ENCODE peak calls at places on chromosome 12, in seven cellular contexts. One of them, this sample, is unnamed.

GRCh38 chr12:68440068-68440581 is 108.0 kb upstream of the MDM1 start:
- DNase-seq in transverse colon: no peak
- DNase-seq in cardiac fibroblast: peak; percentile 64
- DNase-seq in HFFc6: peak; percentile 22
- DNase-seq in left ventricle myocardium inferior: no peak
- DNase-seq in A549: no peak
- DNase-seq in fibroblast of lung: peak; percentile 24
- DNase-seq in this sample: no peak

GRCh38 chr12:6863033-6863432 is 4.3 kb upstream of the TPI1 start:
- DNase-seq in transverse colon: no peak
- DNase-seq in cardiac fibroblast: no peak
- DNase-seq in HFFc6: no peak
- DNase-seq in left ventricle myocardium inferior: no peak
- DNase-seq in A549: no peak
- DNase-seq in fibroblast of lung: no peak
- DNase-seq in this sample: peak; percentile 44

GRCh38 chr12:103840399-103840880 is 594 bp downstream of the NT5DC3 start:
- DNase-seq in transverse colon: peak; percentile 21
- DNase-seq in cardiac fibroblast: peak; percentile 54
- DNase-seq in HFFc6: peak; percentile 13
- DNase-seq in left ventricle myocardium inferior: peak; percentile 22
- DNase-seq in A549: peak; percentile 32
- DNase-seq in fibroblast of lung: no peak
- DNase-seq in this sample: peak; percentile 69

GRCh38 chr12:127133675-127134335 is 1133.2 kb upstream of the TMEM132C start:
- DNase-seq in transverse colon: no peak
- DNase-seq in cardiac fibroblast: peak; percentile 51
- DNase-seq in HFFc6: no peak
- DNase-seq in left ventricle myocardium inferior: no peak
- DNase-seq in A549: no peak
- DNase-seq in fibroblast of lung: no peak
- DNase-seq in this sample: no peak

GRCh38 chr12:131116437-131117117 is 162.9 kb downstream of the ADGRD1 start:
- DNase-seq in transverse colon: no peak
- DNase-seq in cardiac fibroblast: peak; percentile 12
- DNase-seq in HFFc6: no peak
- DNase-seq in left ventricle myocardium inferior: no peak
- DNase-seq in A549: peak; percentile 45
- DNase-seq in fibroblast of lung: peak; percentile 15
- DNase-seq in this sample: no peak

GRCh38 chr12:104090685-104091084 is 26.4 kb downstream of the HCFC2 start:
- DNase-seq in transverse colon: no peak
- DNase-seq in cardiac fibroblast: no peak
- DNase-seq in HFFc6: no peak
- DNase-seq in left ventricle myocardium inferior: no peak
- DNase-seq in A549: no peak
- DNase-seq in fibroblast of lung: no peak
- DNase-seq in this sample: no peak

GRCh38 chr12:90079811-90080210 is 371.2 kb upstream of the ATP2B1 start:
- DNase-seq in transverse colon: no peak
- DNase-seq in cardiac fibroblast: no peak
- DNase-seq in HFFc6: no peak
- DNase-seq in left ventricle myocardium inferior: no peak
- DNase-seq in A549: no peak
- DNase-seq in fibroblast of lung: no peak
- DNase-seq in this sample: no peak

GRCh38 chr12:9365296-9365695 is 157.1 kb upstream of the PZP start:
- DNase-seq in transverse colon: no peak
- DNase-seq in cardiac fibroblast: peak; percentile 37
- DNase-seq in HFFc6: no peak
- DNase-seq in left ventricle myocardium inferior: no peak
- DNase-seq in A549: no peak
- DNase-seq in fibroblast of lung: peak; percentile 37
- DNase-seq in this sample: no peak

GRCh38 chr12:64610660-64611429 is 550 bp downstream of the RASSF3 start:
- DNase-seq in transverse colon: peak; percentile 79
- DNase-seq in cardiac fibroblast: peak; percentile 61
- DNase-seq in HFFc6: peak; percentile 39
- DNase-seq in left ventricle myocardium inferior: peak; percentile 72
- DNase-seq in A549: peak; percentile 49
- DNase-seq in fibroblast of lung: peak; percentile 53
- DNase-seq in this sample: peak; percentile 66

GRCh38 chr12:130286041-130286440 is 51.6 kb upstream of the PIWIL1 start:
- DNase-seq in transverse colon: no peak
- DNase-seq in cardiac fibroblast: no peak
- DNase-seq in HFFc6: no peak
- DNase-seq in left ventricle myocardium inferior: no peak
- DNase-seq in A549: no peak
- DNase-seq in fibroblast of lung: no peak
- DNase-seq in this sample: no peak

GRCh38 chr12:59096246-59096645 is 175.9 kb upstream of the LRIG3 start:
- DNase-seq in transverse colon: no peak
- DNase-seq in cardiac fibroblast: no peak
- DNase-seq in HFFc6: no peak
- DNase-seq in left ventricle myocardium inferior: no peak
- DNase-seq in A549: no peak
- DNase-seq in fibroblast of lung: no peak
- DNase-seq in this sample: no peak

DNA sequence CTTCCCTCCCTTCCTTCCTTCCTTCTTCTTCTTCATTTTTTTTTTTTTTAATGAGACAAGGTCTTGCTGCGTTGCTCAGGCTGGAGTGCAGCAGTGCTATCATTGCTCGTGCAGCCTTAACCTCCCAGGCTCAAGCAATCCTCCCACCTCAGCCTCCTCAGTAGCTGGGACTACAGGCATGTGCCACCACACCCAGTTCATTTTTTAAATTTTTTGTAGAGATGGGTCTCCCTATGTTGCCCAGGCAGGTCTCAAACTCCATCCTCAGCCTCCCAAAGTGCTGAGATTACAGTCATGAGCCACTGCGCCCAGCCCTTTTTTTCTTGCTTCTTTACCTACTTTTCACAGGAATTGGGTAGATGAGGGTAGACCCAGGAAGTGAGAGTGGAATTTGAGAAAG is 1.6 kb downstream of the OR10AD1 start:
- DNase-seq in transverse colon: no peak
- DNase-seq in cardiac fibroblast: no peak
- DNase-seq in HFFc6: no peak
- DNase-seq in left ventricle myocardium inferior: no peak
- DNase-seq in A549: no peak
- DNase-seq in fibroblast of lung: no peak
- DNase-seq in this sample: no peak
- TF ChIP-seq CTCF in transverse colon: no peak
- TF ChIP-seq CTCF in cardiac fibroblast: no peak
- TF ChIP-seq CTCF in HFFc6: no peak
- TF ChIP-seq CTCF in left ventricle myocardium inferior: no peak
- TF ChIP-seq CTCF in A549: no peak
- TF ChIP-seq CTCF in fibroblast of lung: no peak
- TF ChIP-seq CTCF in this sample: no peak

GRCh38 chr12:1702708-1703107 is 11.8 kb downstream of the ADIPOR2 start:
- DNase-seq in transverse colon: no peak
- DNase-seq in cardiac fibroblast: peak; percentile 29
- DNase-seq in HFFc6: no peak
- DNase-seq in left ventricle myocardium inferior: no peak
- DNase-seq in A549: no peak
- DNase-seq in fibroblast of lung: no peak
- DNase-seq in this sample: no peak

GRCh38 chr12:1703771-1704170 is 12.9 kb downstream of the ADIPOR2 start:
- DNase-seq in transverse colon: no peak
- DNase-seq in cardiac fibroblast: no peak
- DNase-seq in HFFc6: no peak
- DNase-seq in left ventricle myocardium inferior: no peak
- DNase-seq in A549: no peak
- DNase-seq in fibroblast of lung: no peak
- DNase-seq in this sample: no peak

GRCh38 chr12:1705774-1706173 is 14.9 kb downstream of the ADIPOR2 start:
- DNase-seq in transverse colon: no peak
- DNase-seq in cardiac fibroblast: no peak
- DNase-seq in HFFc6: no peak
- DNase-seq in left ventricle myocardium inferior: no peak
- DNase-seq in A549: no peak
- DNase-seq in fibroblast of lung: no peak
- DNase-seq in this sample: no peak

GRCh38 chr12:1707051-1707450 is 16.2 kb downstream of the ADIPOR2 start:
- DNase-seq in transverse colon: no peak
- DNase-seq in cardiac fibroblast: no peak
- DNase-seq in HFFc6: no peak
- DNase-seq in left ventricle myocardium inferior: no peak
- DNase-seq in A549: no peak
- DNase-seq in fibroblast of lung: no peak
- DNase-seq in this sample: no peak

DNA sequence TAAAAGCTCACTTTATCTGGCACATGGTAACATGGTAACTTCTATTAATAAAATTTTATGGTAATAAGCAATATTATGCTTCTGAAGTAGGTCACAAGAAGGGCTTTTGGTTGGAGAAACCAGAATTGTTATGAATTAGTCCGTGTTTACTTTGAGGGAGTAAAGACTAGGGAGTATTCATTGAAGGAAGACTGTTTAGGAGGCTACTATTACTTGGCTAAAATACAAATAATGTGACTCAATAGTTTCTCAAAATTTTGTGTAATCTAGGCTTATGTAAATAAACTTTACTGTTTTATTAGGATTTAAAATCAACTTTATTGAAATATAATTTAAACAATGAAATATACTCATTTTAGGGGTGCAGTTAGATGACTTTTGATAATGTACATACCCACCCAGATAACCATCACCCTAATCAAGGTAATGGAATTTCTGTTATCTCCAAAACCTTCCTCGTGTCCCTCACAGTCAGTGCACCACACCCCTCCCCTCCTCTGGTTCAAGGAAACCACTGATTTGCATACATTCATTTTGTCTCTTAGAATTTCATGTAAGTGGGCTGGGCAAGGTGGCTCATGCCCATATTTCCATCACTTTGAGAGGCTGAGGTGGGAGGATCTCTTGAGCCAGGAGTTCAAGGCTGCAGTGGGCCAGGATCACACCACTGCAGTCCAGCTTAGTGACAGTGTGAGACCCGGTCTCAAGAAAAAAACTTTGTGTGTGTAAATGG is 15.6 kb downstream of the ADIPOR2 start:
- DNase-seq in transverse colon: no peak
- DNase-seq in cardiac fibroblast: peak; percentile 52
- DNase-seq in HFFc6: no peak
- DNase-seq in left ventricle myocardium inferior: no peak
- DNase-seq in A549: no peak
- DNase-seq in fibroblast of lung: peak; percentile 88
- DNase-seq in this sample: no peak
- TF ChIP-seq CTCF in transverse colon: no peak
- TF ChIP-seq CTCF in cardiac fibroblast: no peak
- TF ChIP-seq CTCF in HFFc6: no peak
- TF ChIP-seq CTCF in left ventricle myocardium inferior: no peak
- TF ChIP-seq CTCF in A549: no peak
- TF ChIP-seq CTCF in fibroblast of lung: no peak
- TF ChIP-seq CTCF in this sample: no peak

GRCh38 chr12:77932216-77932615 is 101.5 kb downstream of the NAV3 start:
- DNase-seq in transverse colon: no peak
- DNase-seq in cardiac fibroblast: no peak
- DNase-seq in HFFc6: no peak
- DNase-seq in left ventricle myocardium inferior: no peak
- DNase-seq in A549: no peak
- DNase-seq in fibroblast of lung: no peak
- DNase-seq in this sample: no peak
- TF ChIP-seq CTCF in transverse colon: no peak
- TF ChIP-seq CTCF in cardiac fibroblast: no peak
- TF ChIP-seq CTCF in HFFc6: peak; percentile 47
- TF ChIP-seq CTCF in left ventricle myocardium inferior: no peak
- TF ChIP-seq CTCF in A549: no peak
- TF ChIP-seq CTCF in fibroblast of lung: peak; percentile 15
- TF ChIP-seq CTCF in this sample: no peak

GRCh38 chr12:44317651-44318126 is 481.8 kb downstream of the TMEM117 start:
- DNase-seq in transverse colon: no peak
- DNase-seq in cardiac fibroblast: peak; percentile 32
- DNase-seq in HFFc6: peak; percentile 35
- DNase-seq in left ventricle myocardium inferior: no peak
- DNase-seq in A549: no peak
- DNase-seq in fibroblast of lung: peak; percentile 41
- DNase-seq in this sample: no peak
- TF ChIP-seq CTCF in transverse colon: peak; percentile 25
- TF ChIP-seq CTCF in cardiac fibroblast: peak; percentile 36
- TF ChIP-seq CTCF in HFFc6: peak; percentile 71
- TF ChIP-seq CTCF in left ventricle myocardium inferior: peak; percentile 45
- TF ChIP-seq CTCF in A549: peak; percentile 22
- TF ChIP-seq CTCF in fibroblast of lung: peak; percentile 58
- TF ChIP-seq CTCF in this sample: no peak

GRCh38 chr12:106030210-106031175 is 108.3 kb downstream of the NUAK1 start:
- DNase-seq in transverse colon: no peak
- DNase-seq in cardiac fibroblast: peak; percentile 96
- DNase-seq in HFFc6: peak; percentile 90
- DNase-seq in left ventricle myocardium inferior: no peak
- DNase-seq in A549: peak; percentile 42
- DNase-seq in fibroblast of lung: peak; percentile 65
- DNase-seq in this sample: no peak

GRCh38 chr12:106033161-106033675 is 105.5 kb downstream of the NUAK1 start:
- DNase-seq in transverse colon: no peak
- DNase-seq in cardiac fibroblast: no peak
- DNase-seq in HFFc6: no peak
- DNase-seq in left ventricle myocardium inferior: no peak
- DNase-seq in A549: no peak
- DNase-seq in fibroblast of lung: no peak
- DNase-seq in this sample: no peak

GRCh38 chr12:106034316-106034715 is 104.4 kb downstream of the NUAK1 start:
- DNase-seq in transverse colon: no peak
- DNase-seq in cardiac fibroblast: no peak
- DNase-seq in HFFc6: no peak
- DNase-seq in left ventricle myocardium inferior: no peak
- DNase-seq in A549: no peak
- DNase-seq in fibroblast of lung: no peak
- DNase-seq in this sample: no peak

GRCh38 chr12:106031736-106032135 is 107.0 kb downstream of the NUAK1 start:
- DNase-seq in transverse colon: no peak
- DNase-seq in cardiac fibroblast: no peak
- DNase-seq in HFFc6: no peak
- DNase-seq in left ventricle myocardium inferior: no peak
- DNase-seq in A549: no peak
- DNase-seq in fibroblast of lung: no peak
- DNase-seq in this sample: no peak

DNA sequence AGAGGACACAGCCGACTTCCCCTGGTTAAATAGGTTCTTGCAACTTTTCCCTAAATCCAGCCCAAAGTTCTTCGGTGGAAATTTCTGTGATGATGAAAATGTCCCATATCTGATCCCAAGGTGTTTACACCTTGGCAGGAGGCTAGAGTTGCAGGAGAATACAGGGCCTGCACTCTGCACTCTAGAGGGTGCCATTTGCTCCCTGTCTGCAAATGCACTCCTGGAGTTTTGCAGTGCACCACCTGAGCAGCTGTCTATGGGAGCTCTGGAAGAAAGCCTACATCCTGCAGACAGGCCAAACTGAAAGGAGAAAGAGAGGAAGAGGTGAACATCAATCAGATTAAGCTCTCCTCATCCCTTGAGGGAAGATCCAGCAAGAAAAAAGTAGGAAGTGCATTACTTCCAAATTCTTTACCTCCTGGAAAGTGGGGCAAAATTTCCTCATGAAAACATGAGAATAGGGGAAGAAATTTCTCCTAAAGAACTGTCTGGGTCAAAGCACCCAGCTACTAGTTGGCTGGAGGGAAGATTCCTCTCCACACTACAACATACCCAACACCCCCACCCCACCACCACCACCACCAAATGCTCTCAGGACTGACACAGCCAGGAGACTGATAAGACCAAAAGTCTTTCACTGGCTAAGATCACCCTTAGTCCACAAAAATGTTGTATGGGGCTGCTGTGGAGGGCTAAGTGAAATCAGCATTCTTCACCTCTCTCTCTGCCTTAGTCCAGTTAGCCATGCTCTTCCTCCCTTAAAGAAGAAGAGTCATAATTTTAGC is 106.4 kb downstream of the NUAK1 start:
- DNase-seq in transverse colon: no peak
- DNase-seq in cardiac fibroblast: no peak
- DNase-seq in HFFc6: no peak
- DNase-seq in left ventricle myocardium inferior: no peak
- DNase-seq in A549: no peak
- DNase-seq in fibroblast of lung: no peak
- DNase-seq in this sample: peak; percentile 7
- TF ChIP-seq CTCF in transverse colon: no peak
- TF ChIP-seq CTCF in cardiac fibroblast: no peak
- TF ChIP-seq CTCF in HFFc6: peak; percentile 18
- TF ChIP-seq CTCF in left ventricle myocardium inferior: peak; percentile 27
- TF ChIP-seq CTCF in A549: peak; percentile 52
- TF ChIP-seq CTCF in fibroblast of lung: no peak
- TF ChIP-seq CTCF in this sample: no peak

This sample was measured in mucosa of descending colon.